ENCODE peak calls at places on chromosomes 7 and 10, in four cellular contexts. L is GM12891, D is K562, T is GM12878. X is an unnamed sample.

GRCh38 chr7:22116451-22117027 is 170.8 kb upstream of the CDCA7L start:
- DNase-seq in L (no peak), D (no peak), T (no peak), X (no peak)

GRCh38 chr7:74606101-74606908 is 51.2 kb upstream of the GTF2I start:
- DNase-seq in L (peak; percentile 68), D (peak; percentile 45), T (no peak), X (no peak)

GRCh38 chr10:76017026-76017732 is 585.8 kb downstream of the LRMDA start:
- DNase-seq in L (no peak), D (no peak), T (no peak), X (no peak)

GRCh38 chr10:75751232-75751631 is 319.8 kb downstream of the LRMDA start:
- DNase-seq in L (no peak), D (no peak), T (no peak), X (no peak)

GRCh38 chr7:90551036-90551435 is 45.1 kb upstream of the CDK14 start:
- DNase-seq in L (no peak), D (no peak), T (no peak), X (no peak)

GRCh38 chr10:124231188-124232135 is 138.1 kb upstream of the CHST15 start:
- DNase-seq in L (no peak), D (peak; percentile 6), T (no peak), X (peak; percentile 23)

GRCh38 chr7:55975944-55976633 is 11.7 kb downstream of the NIPSNAP2 start:
- DNase-seq in L (no peak), D (no peak), T (no peak), X (no peak)

GRCh38 chr7:26813426-26813825 is 51.0 kb downstream of the SKAP2 start:
- DNase-seq in L (no peak), D (no peak), T (no peak), X (no peak)

GRCh38 chr10:48517911-48518321 is 87.0 kb downstream of the ARHGAP22 start:
- DNase-seq in L (no peak), D (no peak), T (no peak), X (no peak)

GRCh38 chr7:53744361-53744760 is 708.9 kb downstream of the POM121L12 start:
- DNase-seq in L (no peak), D (no peak), T (no peak), X (no peak)

GRCh38 chr10:47260505-47261111 is 39.4 kb upstream of the GDF10 start:
- DNase-seq in L (no peak), D (no peak), T (no peak), X (no peak)

GRCh38 chr7:2886900-2887299 is 42.8 kb upstream of the GNA12 start:
- DNase-seq in L (peak; percentile 68), D (peak; percentile 69), T (no peak), X (peak; percentile 69)

GRCh38 chr10:90738885-90739284 is 119.0 kb downstream of the HTR7 start:
- DNase-seq in L (no peak), D (no peak), T (no peak), X (no peak)

GRCh38 chr10:112741830-112742402 is 208.1 kb upstream of the TCF7L2 start:
- DNase-seq in L (no peak), D (no peak), T (no peak), X (no peak)

GRCh38 chr10:3186365-3186764 is 13.8 kb upstream of the PITRM1 start:
- DNase-seq in L (no peak), D (no peak), T (no peak), X (no peak)

GRCh38 chr10:110679633-110680472 is 35.7 kb downstream of the RBM20 start:
- DNase-seq in L (no peak), D (no peak), T (no peak), X (no peak)
- TF ChIP-seq SPI1 in L (no peak), D (no peak), T (no peak), X (no peak)

GRCh38 chr7:133575726-133576125 is 322.8 kb downstream of the EXOC4 start:
- DNase-seq in L (no peak), D (no peak), T (no peak), X (no peak)
- TF ChIP-seq SPI1 in L (no peak), D (no peak), T (no peak), X (no peak)

GRCh38 chr10:33065111-33065510 is 107.1 kb upstream of the ITGB1 start:
- DNase-seq in L (no peak), D (no peak), T (no peak), X (no peak)

GRCh38 chr10:33070101-33070500 is 112.1 kb upstream of the ITGB1 start:
- DNase-seq in L (no peak), D (no peak), T (no peak), X (no peak)

GRCh38 chr10:33067481-33067880 is 109.5 kb upstream of the ITGB1 start:
- DNase-seq in L (no peak), D (no peak), T (no peak), X (no peak)

GRCh38 chr10:33066558-33067236 is 108.7 kb upstream of the ITGB1 start:
- DNase-seq in L (no peak), D (no peak), T (no peak), X (no peak)

DNA sequence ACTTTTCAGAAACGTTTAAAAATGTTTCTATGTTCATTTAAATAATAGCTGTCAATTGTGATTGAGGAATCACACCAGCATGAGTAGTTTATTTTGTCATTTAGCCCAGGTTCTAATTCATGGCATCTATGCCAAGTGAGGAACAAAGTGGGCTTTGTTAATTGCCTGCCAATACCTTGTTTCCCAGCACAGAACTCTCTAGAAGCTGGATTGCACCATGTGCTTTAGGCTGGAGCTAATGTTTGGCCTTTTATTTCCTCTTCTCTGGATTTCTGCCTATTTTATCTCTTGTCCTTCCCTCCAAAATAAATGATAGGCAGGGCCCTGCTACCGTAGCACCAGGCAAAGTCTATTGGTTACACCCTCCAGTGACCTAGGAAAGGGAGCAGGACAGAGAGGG is 109.9 kb upstream of the ITGB1 start:
- DNase-seq in L (no peak), D (no peak), T (no peak), X (no peak)
- TF ChIP-seq SPI1 in L (no peak), D (no peak), T (no peak), X (no peak)

DNA sequence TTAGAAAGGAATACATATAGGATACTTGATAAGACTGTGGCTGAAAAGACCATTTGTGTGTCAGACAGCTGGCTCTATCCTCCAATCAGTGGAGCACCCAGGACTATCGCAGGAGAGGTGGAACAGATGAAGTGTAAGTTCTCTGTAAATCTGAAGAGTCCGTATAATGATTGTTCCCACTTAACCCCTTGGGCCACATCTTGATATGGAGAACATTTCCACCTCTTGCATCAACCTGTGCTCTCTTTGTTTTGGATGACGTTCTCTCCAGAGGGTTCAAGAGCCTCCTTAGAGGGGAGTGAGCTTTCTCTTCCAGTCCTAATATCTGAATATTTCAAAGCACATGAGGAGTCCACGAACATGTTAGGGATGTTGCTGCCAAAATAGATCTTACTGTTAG is 33.9 kb downstream of the ERLIN1 start:
- DNase-seq in L (no peak), D (no peak), T (no peak), X (no peak)
- TF ChIP-seq SPI1 in L (no peak), D (no peak), T (no peak), X (no peak)

DNA sequence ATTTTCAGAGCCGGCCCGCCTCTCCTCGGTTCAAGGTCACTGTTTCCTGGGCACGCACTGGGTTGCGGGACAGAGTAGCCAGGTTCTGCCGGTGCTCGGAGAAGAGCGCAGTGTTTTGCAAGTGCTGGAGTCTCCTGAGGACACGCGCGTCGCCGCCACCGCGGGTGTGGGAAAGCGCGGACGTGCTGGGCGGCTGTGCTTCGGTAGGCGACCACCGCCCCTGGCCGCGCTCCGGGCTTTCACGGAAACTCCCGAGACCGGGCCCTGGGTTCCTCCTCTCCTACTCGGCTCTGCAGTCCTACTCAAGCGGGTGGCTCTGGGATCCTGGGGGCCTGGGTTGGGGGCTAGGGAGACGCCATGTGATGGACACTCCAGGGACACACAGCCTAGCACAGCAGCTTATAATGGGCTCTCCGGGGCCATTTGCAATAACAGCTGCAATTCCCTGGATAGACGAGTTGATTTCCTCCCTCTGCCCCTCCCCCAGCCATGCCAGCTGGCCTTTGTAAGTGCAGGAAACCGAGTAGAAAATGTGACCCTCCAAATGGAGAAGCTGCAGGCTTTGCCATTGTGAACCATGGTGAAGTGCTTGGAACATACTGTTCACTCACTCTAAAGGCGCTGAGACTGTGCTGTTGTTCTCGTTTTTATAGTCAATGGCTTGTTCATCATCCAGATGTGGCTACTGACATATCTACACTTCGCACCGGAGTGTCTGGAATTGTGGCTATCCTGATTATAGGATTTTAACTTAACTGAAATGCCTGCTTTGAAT is 2.1 kb downstream of the FRAT1 start:
- DNase-seq in L (no peak), D (no peak), T (no peak), X (no peak)
- TF ChIP-seq SPI1 in L (no peak), D (no peak), T (no peak), X (no peak)

DNA sequence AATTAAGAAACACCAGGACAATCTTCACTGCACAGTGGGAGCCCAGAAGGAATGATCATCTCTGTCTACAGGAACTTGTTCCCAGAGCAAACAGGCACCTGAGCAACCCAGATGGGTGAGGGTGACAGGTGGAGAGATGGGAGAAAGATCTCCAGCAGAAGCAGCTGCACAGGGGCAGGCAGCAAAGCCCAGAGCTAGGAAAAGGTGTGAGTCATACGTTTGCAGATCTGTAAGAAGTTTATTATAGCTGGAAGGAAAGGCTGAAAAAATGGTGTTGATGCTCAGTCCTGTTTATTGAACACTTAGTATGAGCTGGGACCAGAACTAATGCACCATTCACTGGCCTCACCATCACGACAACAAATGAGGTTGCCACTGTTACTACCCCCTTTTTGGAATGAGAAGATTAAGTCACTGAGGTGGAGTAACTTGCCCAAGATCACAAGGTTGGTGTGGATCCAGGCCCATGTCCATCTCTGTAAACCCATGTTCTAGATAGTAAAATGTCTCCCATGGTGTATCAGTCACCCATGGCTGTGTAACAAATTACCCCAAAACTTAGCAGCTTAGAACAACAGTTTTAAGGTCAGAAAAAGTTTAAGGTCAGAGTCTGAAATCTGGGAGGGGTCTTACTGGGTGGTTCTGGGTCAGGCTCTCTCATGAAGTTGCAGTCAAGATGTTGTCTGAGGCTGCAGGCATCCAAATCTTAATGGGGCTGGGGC is 506.9 kb downstream of the RPS24 start:
- DNase-seq in L (no peak), D (no peak), T (no peak), X (no peak)
- TF ChIP-seq SPI1 in L (no peak), D (no peak), T (no peak), X (no peak)

GRCh38 chr10:34811126-34811967 is 3.7 kb downstream of the PARD3 start:
- DNase-seq in L (no peak), D (no peak), T (no peak), X (no peak)

GRCh38 chr10:34808336-34808735 is 6.8 kb downstream of the PARD3 start:
- DNase-seq in L (no peak), D (no peak), T (no peak), X (no peak)

GRCh38 chr10:34811968-34812514 is 3.1 kb downstream of the PARD3 start:
- DNase-seq in L (no peak), D (no peak), T (no peak), X (no peak)

GRCh38 chr10:34809796-34810195 is 5.3 kb downstream of the PARD3 start:
- DNase-seq in L (no peak), D (no peak), T (no peak), X (no peak)

GRCh38 chr10:34808789-34809745 is 6.0 kb downstream of the PARD3 start:
- DNase-seq in L (no peak), D (no peak), T (no peak), X (no peak)
- TF ChIP-seq SPI1 in L (no peak), D (no peak), T (no peak), X (no peak)

GRCh38 chr7:132805766-132806165 is 229.5 kb upstream of the PLXNA4 start:
- DNase-seq in L (no peak), D (no peak), T (no peak), X (no peak)
- TF ChIP-seq SPI1 in L (no peak), D (no peak), T (no peak), X (no peak)

X was measured in HL-60.